ENCODE peak calls at places on chromosomes 11 and 22, in six cellular contexts. A is K562, T is GM12891, Y is HepG2, M is H1, R is SK-N-SH. E is an unnamed sample.

GRCh38 chr22:39953101-39953500 is 7.1 kb upstream of the TMA7B start:
- DNase-seq in Y (no peak), A (no peak), R (no peak), T (no peak), M (no peak), E (no peak)

GRCh38 chr11:45794169-45794568 is 10.8 kb upstream of the SLC35C1 start:
- DNase-seq in A (no peak), Y (no peak), R (no peak), M (peak), T (no peak), E (no peak)

GRCh38 chr11:130337281-130338089 is 22.8 kb upstream of the ZBTB44 start:
- DNase-seq in Y (no peak), T (no peak), M (no peak), A (peak), R (no peak), E (no peak)

GRCh38 chr22:45009881-45010531 is at the start of gene PHF21B:
- DNase-seq in A (peak), T (no peak), M (peak), R (peak), Y (no peak), E (no peak)

GRCh38 chr11:44861829-44862545 is 88.7 kb downstream of the TP53I11 start:
- DNase-seq in M (no peak), R (no peak), Y (peak), T (peak), A (peak), E (peak)

GRCh38 chr22:48702573-48703264 is 1125.0 kb downstream of the BRD1 start:
- DNase-seq in T (no peak), M (no peak), R (no peak), Y (peak), A (no peak), E (no peak)

GRCh38 chr11:72833083-72833733 is 19.0 kb downstream of the ATG16L2 start:
- DNase-seq in T (no peak), R (no peak), Y (no peak), A (no peak), M (no peak), E (no peak)

GRCh38 chr11:10514210-10514609 is 26.8 kb downstream of the RNF141 start:
- DNase-seq in R (no peak), M (no peak), A (no peak), Y (no peak), T (no peak), E (no peak)

GRCh38 chr11:68838572-68838964 is 3.1 kb downstream of the CPT1A start:
- DNase-seq in A (peak), Y (peak), M (no peak), T (no peak), R (no peak), E (no peak)

GRCh38 chr11:114160884-114161283 is 101.4 kb downstream of the ZBTB16 start:
- DNase-seq in Y (no peak), T (no peak), M (no peak), A (no peak), R (no peak), E (no peak)

GRCh38 chr11:45208135-45208534 is 61.7 kb downstream of the PRDM11 start:
- DNase-seq in Y (no peak), A (no peak), T (no peak), R (no peak), M (no peak), E (no peak)

GRCh38 chr11:46345131-46345597 is 2.1 kb upstream of the DGKZ start:
- DNase-seq in R (no peak), Y (no peak), A (peak), M (no peak), T (peak), E (no peak)

GRCh38 chr22:17699696-17700330 is 61.3 kb downstream of the BCL2L13 start:
- DNase-seq in R (no peak), M (no peak), T (no peak), Y (no peak), A (no peak), E (no peak)

GRCh38 chr11:36195496-36196346 is 93.5 kb downstream of the COMMD9 start:
- DNase-seq in A (no peak), M (no peak), Y (no peak), T (no peak), R (peak), E (no peak)

GRCh38 chr11:45755281-45755859 is 49.6 kb upstream of the SLC35C1 start:
- DNase-seq in Y (no peak), A (no peak), T (no peak), M (no peak), R (no peak), E (no peak)

GRCh38 chr11:32052218-32052617 is 38.7 kb upstream of the RCN1 start:
- DNase-seq in M (peak), R (peak), A (peak), T (peak), Y (peak), E (peak)

GRCh38 chr11:40417627-40418026 is 1041.8 kb downstream of the LRRC4C start:
- DNase-seq in T (no peak), R (no peak), M (no peak), A (no peak), Y (no peak), E (no peak)

GRCh38 chr22:37267128-37267587 is 15.2 kb upstream of the CYTH4 start:
- DNase-seq in T (peak), M (peak), Y (no peak), R (peak), A (peak), E (peak)

GRCh38 chr11:70371241-70371640 is 27.1 kb upstream of the CTTN start:
- DNase-seq in M (no peak), R (no peak), T (no peak), A (no peak), Y (no peak), E (no peak)

GRCh38 chr11:31237819-31238771 is 131.4 kb downstream of the DCDC1 start:
- DNase-seq in M (no peak), T (no peak), Y (no peak), A (no peak), R (no peak), E (no peak)

GRCh38 chr11:116896211-116896610 is 58.8 kb upstream of the APOA1 start:
- DNase-seq in M (no peak), R (no peak), A (no peak), Y (no peak), T (no peak), E (no peak)

GRCh38 chr11:46256540-46257001 is 20.9 kb upstream of the CREB3L1 start:
- DNase-seq in R (no peak), T (no peak), M (no peak), A (peak), Y (no peak), E (no peak)

GRCh38 chr22:45917146-45917545 is 59.8 kb downstream of the WNT7B start:
- DNase-seq in M (no peak), A (no peak), R (no peak), T (no peak), Y (no peak), E (no peak)

GRCh38 chr11:110600322-110600721 is 111.9 kb downstream of the ARHGAP20 start:
- DNase-seq in Y (no peak), R (no peak), T (no peak), M (no peak), A (no peak), E (no peak)

GRCh38 chr11:103907548-103908455 is 128.6 kb upstream of the DDI1 start:
- DNase-seq in T (no peak), R (no peak), M (no peak), Y (no peak), A (no peak), E (no peak)

GRCh38 chr11:94326947-94327346 is 22.6 kb downstream of the IZUMO1R start:
- DNase-seq in M (no peak), Y (no peak), A (no peak), T (no peak), R (no peak), E (no peak)

GRCh38 chr11:91163619-91164451 is 941.0 kb upstream of the CHORDC1 start:
- DNase-seq in T (no peak), Y (peak), R (peak), M (no peak), A (no peak), E (no peak)

GRCh38 chr11:73158356-73159051 is 16.4 kb upstream of the FCHSD2 start:
- DNase-seq in Y (peak), R (peak), M (no peak), A (no peak), T (no peak), E (no peak)

GRCh38 chr22:43230983-43231723 is 44.2 kb upstream of the TTLL12 start:
- DNase-seq in Y (peak), M (peak), T (peak), R (peak), A (peak), E (peak)

GRCh38 chr11:56624661-56625110 is 10.0 kb upstream of the OR5M1 start:
- DNase-seq in A (peak), T (no peak), Y (peak), R (peak), M (no peak), E (no peak)

GRCh38 chr22:48496987-48497650 is 1330.6 kb downstream of the BRD1 start:
- DNase-seq in T (no peak), A (no peak), Y (no peak), R (no peak), M (peak), E (no peak)

GRCh38 chr11:111019931-111020381 is 225.6 kb upstream of the POU2AF2 start:
- DNase-seq in R (no peak), M (no peak), T (no peak), Y (no peak), A (no peak), E (no peak)

GRCh38 chr22:46574438-46574992 is 37.1 kb upstream of the CELSR1 start:
- DNase-seq in R (no peak), M (no peak), Y (no peak), A (no peak), T (no peak), E (no peak)

GRCh38 chr11:105000797-105001196 is 22.2 kb downstream of the CASP5 start:
- DNase-seq in A (peak), T (no peak), M (peak), R (no peak), Y (no peak), E (no peak)

GRCh38 chr11:120563698-120564572 is 52.4 kb downstream of the GRIK4 start:
- DNase-seq in T (no peak), Y (no peak), M (peak), A (no peak), R (no peak), E (no peak)

GRCh38 chr22:44365196-44365802 is 52.5 kb upstream of the SHISAL1 start:
- DNase-seq in M (no peak), T (no peak), A (no peak), R (no peak), Y (no peak), E (no peak)

GRCh38 chr11:36540998-36541397 is 26.8 kb upstream of the RAG1 start:
- DNase-seq in R (peak), M (no peak), Y (peak), T (peak), A (peak), E (peak)

GRCh38 chr11:104225047-104225446 is 61.1 kb upstream of the PDGFD start:
- DNase-seq in A (no peak), M (no peak), Y (no peak), R (no peak), T (no peak), E (no peak)

GRCh38 chr11:4495487-4495886 is 13.0 kb downstream of the OR52K1 start:
- DNase-seq in Y (no peak), M (no peak), R (no peak), A (no peak), T (no peak), E (no peak)
- TF ChIP-seq TAF1 in Y (no peak), M (no peak), R (no peak), A (no peak), T (no peak), E (no peak)

GRCh38 chr11:83681944-83682644 is 395.9 kb upstream of the CCDC90B start:
- DNase-seq in M (no peak), R (no peak), T (no peak), Y (no peak), A (no peak), E (no peak)

GRCh38 chr11:83680351-83680750 is 394.2 kb upstream of the CCDC90B start:
- DNase-seq in R (peak), M (no peak), A (no peak), Y (no peak), T (no peak), E (no peak)

GRCh38 chr11:83684071-83684470 is 397.9 kb upstream of the CCDC90B start:
- DNase-seq in M (no peak), Y (no peak), A (no peak), R (no peak), T (no peak), E (no peak)

GRCh38 chr11:83682645-83682973 is 396.4 kb upstream of the CCDC90B start:
- DNase-seq in T (no peak), Y (no peak), A (peak), M (no peak), R (no peak), E (no peak)

GRCh38 chr11:83681045-83681781 is 395.0 kb upstream of the CCDC90B start:
- DNase-seq in Y (no peak), T (no peak), A (no peak), R (no peak), M (no peak), E (no peak)
- TF ChIP-seq POLR2AphosphoS5 in Y (no peak), T (no peak), A (no peak), R (no peak), M (no peak), E (no peak)

DNA sequence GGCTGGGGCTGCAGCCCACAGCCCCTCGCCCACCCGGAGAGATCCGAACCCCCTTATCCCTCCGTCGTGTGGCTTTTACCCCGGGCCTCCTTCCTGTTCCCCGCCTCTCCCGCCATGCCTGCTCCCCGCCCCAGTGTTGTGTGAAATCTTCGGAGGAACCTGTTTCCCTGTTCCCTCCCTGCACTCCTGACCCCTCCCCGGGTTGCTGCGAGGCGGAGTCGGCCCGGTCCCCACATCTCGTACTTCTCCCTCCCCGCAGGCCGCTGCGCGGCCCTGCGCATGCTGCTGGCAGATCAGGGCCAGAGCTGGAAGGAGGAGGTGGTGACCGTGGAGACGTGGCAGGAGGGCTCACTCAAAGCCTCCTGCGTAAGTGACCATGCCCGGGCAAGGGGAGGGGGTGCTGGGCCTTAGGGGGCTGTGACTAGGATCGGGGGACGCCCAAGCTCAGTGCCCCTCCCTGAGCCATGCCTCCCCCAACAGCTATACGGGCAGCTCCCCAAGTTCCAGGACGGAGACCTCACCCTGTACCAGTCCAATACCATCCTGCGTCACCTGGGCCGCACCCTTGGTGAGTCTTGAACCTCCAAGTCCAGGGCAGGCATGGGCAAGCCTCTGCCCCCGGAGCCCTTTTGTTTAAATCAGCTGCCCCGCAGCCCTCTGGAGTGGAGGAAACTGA is 731 bp downstream of the GSTP1 start:
- DNase-seq in M (peak), Y (no peak), R (peak), T (no peak), A (peak), E (no peak)
- TF ChIP-seq TAF1 in M (no peak), Y (no peak), R (no peak), T (no peak), A (peak), E (no peak)

GRCh38 chr11:61354208-61354607 is 7.5 kb downstream of the CYB561A3 start:
- DNase-seq in T (no peak), Y (no peak), M (no peak), R (no peak), A (no peak), E (no peak)
- TF ChIP-seq POLR2AphosphoS5 in T (no peak), Y (no peak), M (no peak), R (no peak), A (no peak), E (no peak)

GRCh38 chr11:9003573-9004309 is at the start of gene NRIP3:
- DNase-seq in M (peak), R (peak), A (peak), Y (no peak), T (peak), E (peak)
- TF ChIP-seq TAF1 in M (peak), R (no peak), A (peak), Y (no peak), T (no peak), E (no peak)